ENCODE peak calls at places on chromosomes 2 and 18, in four cellular contexts. T is COR-L47, G is GM03348, H is AG09309. K is an unnamed sample.

GRCh38 chr2:140023291-140023690 is 1243.1 kb upstream of the NXPH2 start:
- DNase-seq in T (no peak), G (no peak), H (no peak), K (no peak)

GRCh38 chr2:177711472-177712276 is 319.1 kb downstream of the AGPS start:
- DNase-seq in T (no peak), G (no peak), H (no peak), K (no peak)

GRCh38 chr18:7626175-7626921 is 59.2 kb downstream of the PTPRM start:
- DNase-seq in T (no peak), G (no peak), H (no peak), K (no peak)

GRCh38 chr2:55141572-55142413 is 90.3 kb downstream of the CLHC1 start:
- DNase-seq in T (no peak), G (no peak), H (no peak), K (no peak)

GRCh38 chr2:204065571-204065970 is 129.0 kb downstream of the ICOS start:
- DNase-seq in T (no peak), G (no peak), H (no peak), K (no peak)

GRCh38 chr2:201458381-201458780 is 6.8 kb downstream of the STRADB start:
- DNase-seq in T (no peak), G (no peak), H (no peak), K (no peak)

GRCh38 chr18:44637210-44638051 is 43.3 kb upstream of the SETBP1 start:
- DNase-seq in T (no peak), G (peak; percentile 13), H (no peak), K (no peak)

GRCh38 chr2:129248183-129248582 is 731.3 kb upstream of the RAB6C start:
- DNase-seq in T (no peak), G (no peak), H (no peak), K (no peak)

GRCh38 chr18:57353940-57354461 is 1.6 kb downstream of the ST8SIA3 start:
- DNase-seq in T (peak; percentile 71), G (peak; percentile 92), H (no peak), K (peak; percentile 54)

GRCh38 chr18:7923105-7923504 is 356.0 kb downstream of the PTPRM start:
- DNase-seq in T (no peak), G (no peak), H (no peak), K (no peak)

GRCh38 chr2:197813093-197813787 is 8.8 kb downstream of the PLCL1 start:
- DNase-seq in T (peak; percentile 6), G (peak; percentile 42), H (no peak), K (no peak)

GRCh38 chr2:19505199-19506136 is 147.0 kb upstream of the OSR1 start:
- DNase-seq in T (no peak), G (no peak), H (no peak), K (no peak)

GRCh38 chr2:219435701-219436100 is 1.1 kb downstream of the SPEG start:
- DNase-seq in T (no peak), G (no peak), H (no peak), K (no peak)

GRCh38 chr2:85753035-85753524 is 711 bp upstream of the ATOH8 start:
- DNase-seq in T (no peak), G (no peak), H (no peak), K (no peak)

GRCh38 chr2:44543773-44544725 is 182.3 kb downstream of the CAMKMT start:
- DNase-seq in T (peak; percentile 90), G (peak; percentile 10), H (no peak), K (no peak)

GRCh38 chr2:75200140-75200985 is 1.0 kb upstream of the TACR1 start:
- DNase-seq in T (peak; percentile 84), G (peak; percentile 34), H (no peak), K (peak; percentile 75)